ENCODE peak calls at places on chromosomes 13 and 19, in six cellular contexts. C is A549, R is ovary, N is H1, X is transverse colon, J is GM12878. M is an unnamed sample.

GRCh38 chr19:18321729-18322091 is 1.2 kb downstream of the LSM4 start:
- DNase-seq in J (no peak), C (no peak), R (no peak), N (no peak), X (no peak), M (no peak)

GRCh38 chr13:58926858-58927257 is 1236.9 kb downstream of the DIAPH3 start:
- DNase-seq in R (no peak), X (no peak), J (no peak), N (no peak), C (no peak), M (no peak)

GRCh38 chr19:48481846-48482639 is 12.9 kb downstream of the CYTH2 start:
- DNase-seq in C (no peak), X (no peak), J (no peak), N (no peak), R (no peak), M (no peak)

GRCh38 chr19:18294467-18294864 is 13.0 kb upstream of the JUND start:
- DNase-seq in C (no peak), J (no peak), R (peak; percentile 59), X (peak; percentile 69), N (no peak), M (no peak)

GRCh38 chr13:76641056-76641455 is 245.1 kb downstream of the KCTD12 start:
- DNase-seq in X (no peak), C (no peak), R (no peak), J (no peak), N (no peak), M (no peak)

GRCh38 chr19:56317749-56318148 is 3.1 kb upstream of the ZSCAN5A start:
- DNase-seq in R (no peak), C (no peak), N (no peak), X (no peak), J (no peak), M (no peak)

GRCh38 chr19:2282062-2282861 is at the start of gene PEAK3:
- DNase-seq in X (peak; percentile 79), J (no peak), R (peak; percentile 56), N (no peak), C (no peak), M (peak; percentile 87)

GRCh38 chr19:2578391-2578826 is 102.5 kb downstream of the GADD45B start:
- DNase-seq in X (peak; percentile 40), J (no peak), N (no peak), R (no peak), C (peak; percentile 42), M (no peak)

GRCh38 chr19:42343344-42344110 is 18.1 kb downstream of the MEGF8 start:
- DNase-seq in J (no peak), N (no peak), X (no peak), C (no peak), R (no peak), M (no peak)

GRCh38 chr19:290539-291521 is at the start of gene PLPP2:
- DNase-seq in N (peak; percentile 85), C (peak; percentile 40), J (no peak), R (no peak), X (peak; percentile 77), M (peak; percentile 87)

GRCh38 chr13:42567772-42568428 is 6.1 kb upstream of the TNFSF11 start:
- DNase-seq in C (no peak), R (no peak), N (no peak), J (no peak), X (no peak), M (no peak)

GRCh38 chr19:3638208-3639193 is 11.9 kb upstream of the CACTIN start:
- DNase-seq in X (no peak), R (no peak), C (no peak), J (no peak), N (no peak), M (no peak)

GRCh38 chr13:52414963-52415362 is 9.0 kb upstream of the THSD1 start:
- DNase-seq in J (no peak), R (no peak), N (no peak), X (no peak), C (no peak), M (no peak)

GRCh38 chr13:33711441-33711840 is 106.5 kb upstream of the RFC3 start:
- DNase-seq in N (no peak), R (no peak), C (no peak), X (no peak), J (no peak), M (no peak)

GRCh38 chr19:3774621-3775373 is 2.8 kb upstream of the RAX2 start:
- DNase-seq in C (no peak), N (no peak), X (no peak), R (no peak), J (no peak), M (no peak)

GRCh38 chr13:103282571-103283450 is 216.6 kb upstream of the SLC10A2 start:
- DNase-seq in X (no peak), C (peak; percentile 18), N (no peak), J (no peak), R (no peak), M (no peak)

GRCh38 chr13:64782459-64782858 is 2447.7 kb downstream of the PCDH9 start:
- DNase-seq in R (no peak), X (no peak), J (no peak), N (no peak), C (no peak), M (no peak)

GRCh38 chr13:22227895-22228294 is 557.0 kb downstream of the FGF9 start:
- DNase-seq in X (no peak), N (no peak), R (no peak), J (peak; percentile 15), C (no peak), M (no peak)

GRCh38 chr13:60146491-60146890 is 17.2 kb downstream of the DIAPH3 start:
- DNase-seq in C (no peak), R (no peak), J (no peak), N (no peak), X (no peak), M (no peak)

GRCh38 chr13:72170571-72170970 is 303.6 kb upstream of the DACH1 start:
- DNase-seq in N (no peak), X (no peak), C (no peak), J (no peak), R (no peak), M (no peak)

GRCh38 chr13:72180253-72180952 is 313.4 kb upstream of the DACH1 start:
- DNase-seq in R (no peak), J (no peak), X (no peak), C (no peak), N (no peak), M (no peak)

DNA sequence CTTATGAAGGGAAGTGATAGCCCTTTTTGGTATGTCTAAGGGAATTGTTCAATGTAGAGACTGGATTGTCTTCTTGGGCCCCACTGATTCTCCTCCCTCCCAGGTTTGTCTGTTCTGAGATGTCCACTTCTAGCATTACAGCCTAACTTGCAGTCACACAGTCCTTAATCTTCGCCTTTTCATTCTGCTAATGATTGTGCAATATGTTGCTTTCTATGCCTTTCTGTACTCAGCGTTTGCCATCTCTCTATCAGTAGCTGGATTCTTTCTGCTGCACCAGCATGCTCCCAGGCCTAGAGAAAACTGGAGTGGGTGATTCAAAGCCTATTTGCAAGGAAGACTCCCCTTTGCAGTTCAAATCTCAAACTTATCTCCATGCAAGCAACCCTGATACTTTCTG is 307.5 kb upstream of the DACH1 start:
- DNase-seq in C (no peak), R (no peak), J (no peak), X (no peak), N (no peak), M (no peak)
- TF ChIP-seq POLR2A in C (no peak), R (no peak), J (no peak), X (no peak), N (no peak), M (no peak)

GRCh38 chr19:49772850-49773432 is 6.1 kb downstream of the AP2A1 start:
- DNase-seq in R (no peak), C (no peak), J (no peak), X (no peak), N (no peak), M (no peak)
- H3K4me1 ChIP-seq in R (peaks cover 11% of the 10 kb centered on the region), C (peaks cover 6% of the 10 kb centered on the region), J (peaks cover 6% of the 10 kb centered on the region), X (peaks cover 20% of the 10 kb centered on the region), N (no peaks in the 10 kb centered on the region), M (peaks cover 12% of the 10 kb centered on the region)

DNA sequence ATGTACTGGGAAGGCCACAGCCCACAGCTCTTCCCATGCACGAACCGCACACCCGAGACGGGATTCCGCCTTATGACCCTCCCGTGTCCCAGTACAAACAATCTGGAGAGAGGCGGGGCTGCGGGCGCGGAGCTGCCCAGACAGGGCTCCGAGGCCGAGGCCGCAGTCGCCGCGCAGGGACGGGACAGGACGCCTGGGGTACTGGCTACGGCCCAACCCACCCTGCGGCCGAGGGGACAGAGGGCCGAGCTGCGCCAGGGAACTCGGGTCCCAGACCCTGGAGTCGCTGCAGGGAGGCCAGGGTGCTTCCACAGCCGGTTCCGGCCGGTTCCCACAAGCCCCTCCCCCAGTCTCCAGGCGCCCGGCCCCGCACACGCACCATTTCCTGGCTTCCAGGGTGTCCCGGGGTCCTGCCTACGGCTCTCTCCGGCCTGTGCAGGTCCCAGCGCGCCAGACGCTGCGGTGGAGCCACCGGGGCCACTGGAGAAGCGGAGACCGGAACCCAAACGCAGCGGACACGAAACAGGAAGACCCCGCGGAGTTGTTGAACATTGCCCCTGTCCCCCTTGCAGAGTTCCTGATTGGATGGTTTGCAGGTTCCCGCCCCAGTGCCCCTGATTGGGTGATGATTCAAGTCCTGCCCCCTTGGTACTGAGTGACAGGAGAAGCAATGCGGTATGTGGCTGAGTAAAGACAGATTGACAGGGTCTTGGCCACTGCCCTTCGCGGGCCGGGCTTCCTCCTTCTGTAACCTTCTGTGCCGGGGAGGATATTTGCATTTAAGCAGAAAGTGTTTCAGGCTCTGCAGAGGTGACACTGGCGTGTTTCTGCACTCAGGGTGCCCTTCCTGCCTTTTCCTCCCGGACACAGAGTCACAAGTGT is at the start of gene ZNF564:
- DNase-seq in N (peak; percentile 97), C (peak; percentile 92), R (peak; percentile 92), J (peak; percentile 99), X (peak; percentile 96), M (peak; percentile 98)
- TF ChIP-seq EP300 in N (no peak), C (no peak), R (no peak), J (no peak), X (no peak), M (no peak)

GRCh38 chr19:49774969-49775368 is 8.2 kb downstream of the AP2A1 start:
- DNase-seq in C (no peak), N (no peak), X (no peak), J (no peak), R (no peak), M (no peak)

GRCh38 chr19:49773663-49774305 is 7.0 kb downstream of the AP2A1 start:
- DNase-seq in J (no peak), X (no peak), R (no peak), N (no peak), C (no peak), M (no peak)

GRCh38 chr19:49770529-49770928 is 3.7 kb downstream of the AP2A1 start:
- DNase-seq in J (no peak), R (no peak), C (no peak), N (no peak), X (no peak), M (no peak)

GRCh38 chr19:49767967-49768581 is 1.3 kb downstream of the AP2A1 start:
- DNase-seq in J (no peak), R (no peak), C (no peak), X (no peak), N (no peak), M (no peak)

GRCh38 chr19:49771674-49772139 is 4.9 kb downstream of the AP2A1 start:
- DNase-seq in C (no peak), R (no peak), J (no peak), X (peak; percentile 45), N (no peak), M (no peak)
- TF ChIP-seq POLR2A in C (no peak), R (no peak), J (no peak), X (no peak), N (no peak), M (no peak)

DNA sequence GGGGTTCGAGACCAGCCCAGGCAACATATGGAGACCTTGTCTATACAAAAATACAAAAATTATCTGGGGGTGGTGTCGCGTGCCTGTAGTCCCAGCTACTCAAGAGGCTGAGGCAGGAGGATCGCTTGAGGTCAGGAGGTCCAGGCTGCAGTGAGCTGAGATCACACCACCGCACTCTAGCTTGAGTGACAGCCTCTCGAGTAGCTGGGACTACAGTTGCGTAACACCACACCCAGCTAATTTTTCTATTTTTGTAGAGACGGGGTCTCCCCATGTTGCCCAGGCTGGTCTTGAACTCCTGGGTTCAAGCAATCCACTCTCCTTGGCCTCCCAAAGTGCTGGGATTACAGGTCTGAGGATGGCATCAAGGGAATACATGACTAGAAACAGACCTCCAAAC is 30.8 kb upstream of the MUC16 start:
- DNase-seq in N (no peak), X (no peak), J (no peak), C (no peak), R (no peak), M (no peak)
- H3K4me1 ChIP-seq in N (no peaks in the 10 kb centered on the region), X (no peaks in the 10 kb centered on the region), J (no peaks in the 10 kb centered on the region), C (peaks cover 4% of the 10 kb centered on the region), R (no peaks in the 10 kb centered on the region), M (no peaks in the 10 kb centered on the region)

M was measured in upper lobe of left lung.